ENCODE peak calls at places on chromosome 17, in five cellular contexts. One of them, this sample, is unnamed.
A peak's percentile ranks its signal among the peaks of the same experiment; 100 is the strongest.

GRCh38 chr17:65750678-65751077 is 189.2 kb upstream of the AXIN2 start:
- DNase-seq in cardiac fibroblast: peak; percentile 92
- DNase-seq in GM12865: peak; percentile 49
- DNase-seq in esophagus muscularis mucosa: no peak
- DNase-seq in mammary epithelial cell: peak; percentile 94
- DNase-seq in this sample: peak; percentile 97

GRCh38 chr17:60369727-60370126 is 22.2 kb downstream of the USP32 start:
- DNase-seq in cardiac fibroblast: no peak
- DNase-seq in GM12865: no peak
- DNase-seq in esophagus muscularis mucosa: no peak
- DNase-seq in mammary epithelial cell: no peak
- DNase-seq in this sample: no peak

GRCh38 chr17:21194688-21195087 is 19.3 kb downstream of the TMEM11 start:
- DNase-seq in cardiac fibroblast: peak; percentile 65
- DNase-seq in GM12865: no peak
- DNase-seq in esophagus muscularis mucosa: no peak
- DNase-seq in mammary epithelial cell: no peak
- DNase-seq in this sample: peak; percentile 59

GRCh38 chr17:43591750-43592562 is 45.8 kb upstream of the ETV4 start:
- DNase-seq in cardiac fibroblast: peak; percentile 91
- DNase-seq in GM12865: peak; percentile 20
- DNase-seq in esophagus muscularis mucosa: peak; percentile 94
- DNase-seq in mammary epithelial cell: peak; percentile 35
- DNase-seq in this sample: peak; percentile 85

GRCh38 chr17:80029235-80029974 is 6.3 kb downstream of the TBC1D16 start:
- DNase-seq in cardiac fibroblast: peak; percentile 86
- DNase-seq in GM12865: no peak
- DNase-seq in esophagus muscularis mucosa: peak; percentile 95
- DNase-seq in mammary epithelial cell: peak; percentile 26
- DNase-seq in this sample: peak; percentile 20

GRCh38 chr17:76265624-76266243 is 586 bp downstream of the UBALD2 start:
- DNase-seq in cardiac fibroblast: peak; percentile 75
- DNase-seq in GM12865: peak; percentile 56
- DNase-seq in esophagus muscularis mucosa: no peak
- DNase-seq in mammary epithelial cell: peak; percentile 35
- DNase-seq in this sample: peak; percentile 60

GRCh38 chr17:58277107-58277506 is 3.6 kb downstream of the MPO start:
- DNase-seq in cardiac fibroblast: peak; percentile 15
- DNase-seq in GM12865: peak; percentile 35
- DNase-seq in esophagus muscularis mucosa: no peak
- DNase-seq in mammary epithelial cell: no peak
- DNase-seq in this sample: peak; percentile 29

GRCh38 chr17:44607836-44608690 is 48.2 kb upstream of the MEIOC start:
- DNase-seq in cardiac fibroblast: peak; percentile 29
- DNase-seq in GM12865: no peak
- DNase-seq in esophagus muscularis mucosa: no peak
- DNase-seq in mammary epithelial cell: no peak
- DNase-seq in this sample: no peak

GRCh38 chr17:35010093-35010492 is 29.8 kb downstream of the LIG3 start:
- DNase-seq in cardiac fibroblast: no peak
- DNase-seq in GM12865: no peak
- DNase-seq in esophagus muscularis mucosa: no peak
- DNase-seq in mammary epithelial cell: no peak
- DNase-seq in this sample: no peak

GRCh38 chr17:64378890-64379354 is 11.7 kb downstream of the PECAM1 start:
- DNase-seq in cardiac fibroblast: peak; percentile 33
- DNase-seq in GM12865: peak; percentile 86
- DNase-seq in esophagus muscularis mucosa: no peak
- DNase-seq in mammary epithelial cell: no peak
- DNase-seq in this sample: no peak

GRCh38 chr17:73156166-73156840 is 8.5 kb upstream of the SSTR2 start:
- DNase-seq in cardiac fibroblast: peak; percentile 74
- DNase-seq in GM12865: peak; percentile 81
- DNase-seq in esophagus muscularis mucosa: no peak
- DNase-seq in mammary epithelial cell: peak; percentile 47
- DNase-seq in this sample: peak; percentile 64

GRCh38 chr17:77821114-77821513 is 137.4 kb upstream of the TNRC6C start:
- DNase-seq in cardiac fibroblast: no peak
- DNase-seq in GM12865: peak; percentile 50
- DNase-seq in esophagus muscularis mucosa: no peak
- DNase-seq in mammary epithelial cell: no peak
- DNase-seq in this sample: no peak

GRCh38 chr17:34386925-34387550 is 24.0 kb upstream of the CCL1 start:
- DNase-seq in cardiac fibroblast: peak; percentile 54
- DNase-seq in GM12865: no peak
- DNase-seq in esophagus muscularis mucosa: no peak
- DNase-seq in mammary epithelial cell: no peak
- DNase-seq in this sample: no peak

GRCh38 chr17:40648326-40648968 is 829 bp upstream of the SMARCE1 start:
- DNase-seq in cardiac fibroblast: peak; percentile 20
- DNase-seq in GM12865: no peak
- DNase-seq in esophagus muscularis mucosa: no peak
- DNase-seq in mammary epithelial cell: no peak
- DNase-seq in this sample: peak; percentile 9

GRCh38 chr17:7393613-7394451 is 493 bp downstream of the PLSCR3 start:
- DNase-seq in cardiac fibroblast: no peak
- DNase-seq in GM12865: no peak
- DNase-seq in esophagus muscularis mucosa: no peak
- DNase-seq in mammary epithelial cell: peak; percentile 58
- DNase-seq in this sample: peak; percentile 60

GRCh38 chr17:83194189-83194565 is 114.8 kb downstream of the METRNL start:
- DNase-seq in cardiac fibroblast: no peak
- DNase-seq in GM12865: no peak
- DNase-seq in esophagus muscularis mucosa: no peak
- DNase-seq in mammary epithelial cell: no peak
- DNase-seq in this sample: no peak

GRCh38 chr17:61488878-61489718 is 36.9 kb downstream of the TBX4 start:
- DNase-seq in cardiac fibroblast: no peak
- DNase-seq in GM12865: no peak
- DNase-seq in esophagus muscularis mucosa: no peak
- DNase-seq in mammary epithelial cell: peak; percentile 51
- DNase-seq in this sample: no peak

GRCh38 chr17:30376621-30377452 is 1.9 kb upstream of the CPD start:
- DNase-seq in cardiac fibroblast: peak; percentile 95
- DNase-seq in GM12865: peak; percentile 84
- DNase-seq in esophagus muscularis mucosa: no peak
- DNase-seq in mammary epithelial cell: no peak
- DNase-seq in this sample: peak; percentile 63

GRCh38 chr17:31491794-31492171 is 100.3 kb downstream of the RAB11FIP4 start:
- DNase-seq in cardiac fibroblast: no peak
- DNase-seq in GM12865: peak; percentile 70
- DNase-seq in esophagus muscularis mucosa: no peak
- DNase-seq in mammary epithelial cell: peak; percentile 25
- DNase-seq in this sample: peak; percentile 56

GRCh38 chr17:79945591-79946255 is 89.9 kb downstream of the TBC1D16 start:
- DNase-seq in cardiac fibroblast: no peak
- DNase-seq in GM12865: no peak
- DNase-seq in esophagus muscularis mucosa: no peak
- DNase-seq in mammary epithelial cell: no peak
- DNase-seq in this sample: no peak

GRCh38 chr17:72446525-72447250 is 325.9 kb downstream of the SOX9 start:
- DNase-seq in cardiac fibroblast: no peak
- DNase-seq in GM12865: no peak
- DNase-seq in esophagus muscularis mucosa: no peak
- DNase-seq in mammary epithelial cell: no peak
- DNase-seq in this sample: no peak

GRCh38 chr17:32185875-32186274 is 43.6 kb downstream of the RHOT1 start:
- DNase-seq in cardiac fibroblast: no peak
- DNase-seq in GM12865: no peak
- DNase-seq in esophagus muscularis mucosa: no peak
- DNase-seq in mammary epithelial cell: no peak
- DNase-seq in this sample: no peak

GRCh38 chr17:1764274-1764673 is 2.4 kb downstream of the SERPINF1 start:
- DNase-seq in cardiac fibroblast: peak; percentile 96
- DNase-seq in GM12865: peak; percentile 42
- DNase-seq in esophagus muscularis mucosa: peak; percentile 96
- DNase-seq in mammary epithelial cell: peak; percentile 88
- DNase-seq in this sample: peak; percentile 90

GRCh38 chr17:59840329-59840907 is 52.3 kb downstream of the TUBD1 start:
- DNase-seq in cardiac fibroblast: peak; percentile 74
- DNase-seq in GM12865: peak; percentile 77
- DNase-seq in esophagus muscularis mucosa: no peak
- DNase-seq in mammary epithelial cell: peak; percentile 46
- DNase-seq in this sample: peak; percentile 44

GRCh38 chr17:16406742-16407674 is 8.4 kb upstream of the TRPV2 start:
- DNase-seq in cardiac fibroblast: peak; percentile 23
- DNase-seq in GM12865: peak; percentile 78
- DNase-seq in esophagus muscularis mucosa: no peak
- DNase-seq in mammary epithelial cell: no peak
- DNase-seq in this sample: no peak

GRCh38 chr17:2266045-2266864 is 37.3 kb downstream of the SMG6 start:
- DNase-seq in cardiac fibroblast: no peak
- DNase-seq in GM12865: peak; percentile 93
- DNase-seq in esophagus muscularis mucosa: no peak
- DNase-seq in mammary epithelial cell: no peak
- DNase-seq in this sample: no peak

GRCh38 chr17:44831270-44831770 is 1.2 kb upstream of the GJC1 start:
- DNase-seq in cardiac fibroblast: no peak
- DNase-seq in GM12865: no peak
- DNase-seq in esophagus muscularis mucosa: no peak
- DNase-seq in mammary epithelial cell: no peak
- DNase-seq in this sample: no peak

GRCh38 chr17:55286681-55287589 is 22.2 kb downstream of the HLF start:
- DNase-seq in cardiac fibroblast: peak; percentile 39
- DNase-seq in GM12865: no peak
- DNase-seq in esophagus muscularis mucosa: no peak
- DNase-seq in mammary epithelial cell: peak; percentile 35
- DNase-seq in this sample: peak; percentile 69

GRCh38 chr17:77391668-77392375 is 251.1 kb downstream of the SEC14L1 start:
- DNase-seq in cardiac fibroblast: peak; percentile 92
- DNase-seq in GM12865: no peak
- DNase-seq in esophagus muscularis mucosa: no peak
- DNase-seq in mammary epithelial cell: peak; percentile 83
- DNase-seq in this sample: peak; percentile 53

DNA sequence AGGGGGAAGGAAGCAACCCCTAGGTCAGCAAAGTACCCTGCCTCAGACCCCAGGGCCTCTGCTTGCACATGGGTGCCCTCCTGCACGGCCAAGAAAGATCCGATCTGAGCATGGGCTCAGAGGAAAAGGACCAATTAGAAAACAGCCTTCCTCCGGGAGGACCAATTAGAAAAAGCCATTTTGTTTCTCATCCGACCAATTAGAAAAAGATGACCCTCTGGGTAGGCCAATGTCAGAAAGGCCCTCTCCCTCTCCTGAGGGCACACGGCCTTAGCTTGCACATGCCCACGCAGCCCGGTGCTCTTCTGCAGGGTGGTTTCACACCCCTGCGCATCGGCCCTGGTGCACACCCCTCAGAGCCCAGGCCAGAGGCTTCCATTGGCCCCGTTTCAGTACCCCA is 5.1 kb upstream of the CISD3 start:
- DNase-seq in cardiac fibroblast: no peak
- DNase-seq in GM12865: no peak
- DNase-seq in esophagus muscularis mucosa: no peak
- DNase-seq in mammary epithelial cell: no peak
- DNase-seq in this sample: no peak
- TF ChIP-seq CTCF in cardiac fibroblast: no peak
- TF ChIP-seq CTCF in GM12865: no peak
- TF ChIP-seq CTCF in esophagus muscularis mucosa: no peak
- TF ChIP-seq CTCF in mammary epithelial cell: no peak
- TF ChIP-seq CTCF in this sample: no peak

GRCh38 chr17:48612854-48613691 is 2.0 kb downstream of the HOXB8 start:
- DNase-seq in cardiac fibroblast: no peak
- DNase-seq in GM12865: peak; percentile 40
- DNase-seq in esophagus muscularis mucosa: no peak
- DNase-seq in mammary epithelial cell: peak; percentile 34
- DNase-seq in this sample: peak; percentile 22
- H3K4me3 ChIP-seq in cardiac fibroblast: no peak overlapping the region
- H3K4me3 ChIP-seq in GM12865: peak overlapping the region; percentile 38
- H3K4me3 ChIP-seq in esophagus muscularis mucosa: peak overlapping the region; percentile 27
- H3K4me3 ChIP-seq in mammary epithelial cell: no peak overlapping the region
- H3K4me3 ChIP-seq in this sample: no peak overlapping the region

GRCh38 chr17:42403150-42403549 is 14.9 kb upstream of the STAT3 start:
- DNase-seq in cardiac fibroblast: no peak
- DNase-seq in GM12865: peak; percentile 72
- DNase-seq in esophagus muscularis mucosa: no peak
- DNase-seq in mammary epithelial cell: no peak
- DNase-seq in this sample: no peak
- TF ChIP-seq CTCF in cardiac fibroblast: no peak
- TF ChIP-seq CTCF in GM12865: peak; percentile 51
- TF ChIP-seq CTCF in esophagus muscularis mucosa: peak; percentile 15
- TF ChIP-seq CTCF in mammary epithelial cell: no peak
- TF ChIP-seq CTCF in this sample: no peak

DNA sequence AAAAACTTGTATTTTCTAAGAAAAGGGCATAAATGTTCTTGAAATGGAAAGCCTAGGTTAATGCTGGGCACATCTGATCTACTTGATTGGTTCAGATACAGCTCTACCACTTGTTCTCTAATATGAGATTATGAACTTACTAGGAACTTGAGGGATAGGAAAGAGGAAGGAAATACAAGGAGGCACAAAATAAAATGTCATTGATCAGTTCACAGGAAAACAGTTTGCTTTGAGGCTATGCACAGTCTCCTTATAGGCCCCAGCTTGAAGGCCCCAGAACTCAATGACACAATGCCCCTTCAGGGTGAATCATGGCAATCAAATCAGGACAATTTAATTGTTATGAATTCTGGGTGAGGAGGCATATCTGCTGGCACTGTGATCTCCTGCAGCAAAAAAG is 27.1 kb downstream of the NXPH3 start:
- DNase-seq in cardiac fibroblast: no peak
- DNase-seq in GM12865: no peak
- DNase-seq in esophagus muscularis mucosa: no peak
- DNase-seq in mammary epithelial cell: no peak
- DNase-seq in this sample: no peak
- H3K4me3 ChIP-seq in cardiac fibroblast: no peak overlapping the region
- H3K4me3 ChIP-seq in GM12865: no peak overlapping the region
- H3K4me3 ChIP-seq in esophagus muscularis mucosa: no peak overlapping the region
- H3K4me3 ChIP-seq in mammary epithelial cell: no peak overlapping the region
- H3K4me3 ChIP-seq in this sample: no peak overlapping the region

GRCh38 chr17:70810609-70811008 is 641.3 kb downstream of the KCNJ2 start:
- DNase-seq in cardiac fibroblast: peak; percentile 72
- DNase-seq in GM12865: no peak
- DNase-seq in esophagus muscularis mucosa: no peak
- DNase-seq in mammary epithelial cell: no peak
- DNase-seq in this sample: no peak

GRCh38 chr17:70804161-70804560 is 634.8 kb downstream of the KCNJ2 start:
- DNase-seq in cardiac fibroblast: peak; percentile 48
- DNase-seq in GM12865: no peak
- DNase-seq in esophagus muscularis mucosa: no peak
- DNase-seq in mammary epithelial cell: peak; percentile 17
- DNase-seq in this sample: peak; percentile 15

GRCh38 chr17:70808596-70808995 is 639.3 kb downstream of the KCNJ2 start:
- DNase-seq in cardiac fibroblast: no peak
- DNase-seq in GM12865: peak; percentile 12
- DNase-seq in esophagus muscularis mucosa: no peak
- DNase-seq in mammary epithelial cell: peak; percentile 8
- DNase-seq in this sample: peak; percentile 45
- TF ChIP-seq CTCF in cardiac fibroblast: peak; percentile 37
- TF ChIP-seq CTCF in GM12865: no peak
- TF ChIP-seq CTCF in esophagus muscularis mucosa: no peak
- TF ChIP-seq CTCF in mammary epithelial cell: peak; percentile 59
- TF ChIP-seq CTCF in this sample: peak; percentile 61

This sample was measured in epithelial cell of esophagus.